ENCODE peak calls at places on chromosome 1, in four cellular contexts. One of them, this sample, is unnamed.

GRCh38 chr1:90730247-90731022 is 13.3 kb upstream of the BARHL2 start:
- DNase-seq in GM12892: no peak
- DNase-seq in Panc1: no peak
- DNase-seq in sigmoid colon: no peak
- DNase-seq in this sample: no peak

GRCh38 chr1:110196917-110197782 is 13.0 kb upstream of the KCNC4 start:
- DNase-seq in Panc1: no peak
- DNase-seq in sigmoid colon: no peak
- DNase-seq in GM12892: peak
- DNase-seq in this sample: peak

GRCh38 chr1:248849152-248849551 is 9.7 kb downstream of the ZNF692 start:
- DNase-seq in Panc1: no peak
- DNase-seq in sigmoid colon: peak
- DNase-seq in GM12892: no peak
- DNase-seq in this sample: no peak

GRCh38 chr1:8497196-8497878 is 179.4 kb downstream of the SLC45A1 start:
- DNase-seq in sigmoid colon: no peak
- DNase-seq in Panc1: peak
- DNase-seq in GM12892: no peak
- DNase-seq in this sample: no peak

GRCh38 chr1:67256291-67257172 is 51.1 kb upstream of the IL12RB2 start:
- DNase-seq in GM12892: no peak
- DNase-seq in Panc1: no peak
- DNase-seq in sigmoid colon: no peak
- DNase-seq in this sample: no peak

GRCh38 chr1:248924696-248925532 is 18.9 kb downstream of the PGBD2 start:
- DNase-seq in sigmoid colon: no peak
- DNase-seq in Panc1: peak
- DNase-seq in GM12892: peak
- DNase-seq in this sample: peak

GRCh38 chr1:53308512-53308911 is 19.4 kb downstream of the LRP8 start:
- DNase-seq in Panc1: no peak
- DNase-seq in sigmoid colon: no peak
- DNase-seq in GM12892: no peak
- DNase-seq in this sample: no peak

GRCh38 chr1:51303751-51304196 is 26.6 kb downstream of the TTC39A start:
- DNase-seq in sigmoid colon: peak
- DNase-seq in GM12892: no peak
- DNase-seq in Panc1: no peak
- DNase-seq in this sample: no peak

GRCh38 chr1:173253046-173253445 is 45.9 kb upstream of the TNFSF4 start:
- DNase-seq in Panc1: no peak
- DNase-seq in GM12892: no peak
- DNase-seq in sigmoid colon: no peak
- DNase-seq in this sample: no peak

GRCh38 chr1:235998812-235999211 is 66.1 kb downstream of the NID1 start:
- DNase-seq in GM12892: no peak
- DNase-seq in sigmoid colon: no peak
- DNase-seq in Panc1: no peak
- DNase-seq in this sample: no peak

GRCh38 chr1:21379571-21379970 is 60.4 kb upstream of the NBPF3 start:
- DNase-seq in GM12892: no peak
- DNase-seq in Panc1: no peak
- DNase-seq in sigmoid colon: no peak
- DNase-seq in this sample: no peak

GRCh38 chr1:35047188-35047858 is 15.6 kb upstream of the ZMYM6 start:
- DNase-seq in GM12892: no peak
- DNase-seq in sigmoid colon: no peak
- DNase-seq in Panc1: no peak
- DNase-seq in this sample: no peak

GRCh38 chr1:9439074-9439761 is 100.0 kb upstream of the SLC25A33 start:
- DNase-seq in GM12892: no peak
- DNase-seq in Panc1: no peak
- DNase-seq in sigmoid colon: no peak
- DNase-seq in this sample: peak

GRCh38 chr1:213264534-213264933 is 213.5 kb downstream of the RPS6KC1 start:
- DNase-seq in Panc1: no peak
- DNase-seq in GM12892: no peak
- DNase-seq in sigmoid colon: no peak
- DNase-seq in this sample: no peak

GRCh38 chr1:24910751-24911650 is 19.1 kb downstream of the RUNX3 start:
- DNase-seq in Panc1: no peak
- DNase-seq in sigmoid colon: no peak
- DNase-seq in GM12892: no peak
- DNase-seq in this sample: peak

GRCh38 chr1:28720376-28720775 is 16.4 kb upstream of the YTHDF2 start:
- DNase-seq in Panc1: no peak
- DNase-seq in sigmoid colon: no peak
- DNase-seq in GM12892: no peak
- DNase-seq in this sample: no peak

GRCh38 chr1:43453442-43454269 is at the start of gene HYI:
- DNase-seq in Panc1: peak
- DNase-seq in GM12892: peak
- DNase-seq in sigmoid colon: peak
- DNase-seq in this sample: no peak
- TF ChIP-seq POLR2AphosphoS5 in Panc1: peak
- TF ChIP-seq POLR2AphosphoS5 in GM12892: peak
- TF ChIP-seq POLR2AphosphoS5 in sigmoid colon: peak
- TF ChIP-seq POLR2AphosphoS5 in this sample: no peak

GRCh38 chr1:207088731-207089626 is at the start of gene C4BPB:
- DNase-seq in sigmoid colon: no peak
- DNase-seq in GM12892: no peak
- DNase-seq in Panc1: no peak
- DNase-seq in this sample: peak
- TF ChIP-seq POLR2AphosphoS5 in sigmoid colon: no peak
- TF ChIP-seq POLR2AphosphoS5 in GM12892: no peak
- TF ChIP-seq POLR2AphosphoS5 in Panc1: no peak
- TF ChIP-seq POLR2AphosphoS5 in this sample: peak

GRCh38 chr1:43325381-43325780 is 12.2 kb upstream of the MPL start:
- DNase-seq in Panc1: no peak
- DNase-seq in GM12892: no peak
- DNase-seq in sigmoid colon: no peak
- DNase-seq in this sample: no peak

GRCh38 chr1:43331688-43332087 is 5.9 kb upstream of the MPL start:
- DNase-seq in GM12892: no peak
- DNase-seq in Panc1: no peak
- DNase-seq in sigmoid colon: no peak
- DNase-seq in this sample: no peak

GRCh38 chr1:43327549-43328292 is 9.9 kb upstream of the MPL start:
- DNase-seq in sigmoid colon: no peak
- DNase-seq in GM12892: no peak
- DNase-seq in Panc1: no peak
- DNase-seq in this sample: no peak

GRCh38 chr1:43334453-43335205 is 3.0 kb upstream of the MPL start:
- DNase-seq in Panc1: no peak
- DNase-seq in GM12892: no peak
- DNase-seq in sigmoid colon: peak
- DNase-seq in this sample: no peak

DNA sequence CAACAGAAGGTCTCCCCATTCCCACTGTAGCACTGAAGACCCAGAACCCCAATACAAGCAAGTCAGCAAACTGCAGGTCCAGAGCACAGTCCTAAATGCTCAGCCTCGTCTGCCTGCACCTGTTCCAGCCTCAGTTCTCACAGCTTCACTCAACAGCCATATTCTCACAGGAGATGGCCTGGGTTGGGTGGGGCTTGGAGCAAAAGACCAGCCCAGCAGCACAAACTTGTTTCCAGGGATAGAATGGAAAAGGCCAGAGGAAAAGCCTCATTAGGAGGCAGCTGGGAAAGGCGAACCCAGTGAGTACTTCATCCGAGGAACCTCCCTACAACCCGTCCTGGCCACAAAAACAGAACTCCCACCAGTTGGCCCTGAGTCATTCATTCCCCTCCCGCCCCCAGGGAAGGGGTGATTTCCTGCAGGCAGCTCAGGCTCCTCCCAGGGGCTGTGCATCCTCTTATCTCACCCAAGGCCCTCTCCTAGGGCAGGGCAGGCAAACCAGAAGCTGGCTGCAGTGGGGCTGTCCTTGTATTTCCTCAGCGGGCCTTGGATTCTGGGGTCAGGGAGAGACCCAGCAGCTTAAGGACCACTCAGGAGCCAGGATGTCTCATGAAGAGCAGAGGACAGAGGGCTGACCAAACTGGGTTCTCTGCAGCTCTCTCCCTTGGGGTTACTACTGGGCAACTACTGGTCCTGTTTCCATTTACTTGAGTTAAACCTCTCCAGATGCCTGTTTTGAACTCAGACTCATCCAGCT is 7.4 kb upstream of the MPL start:
- DNase-seq in sigmoid colon: peak
- DNase-seq in GM12892: peak
- DNase-seq in Panc1: no peak
- DNase-seq in this sample: no peak
- TF ChIP-seq POLR2AphosphoS5 in sigmoid colon: no peak
- TF ChIP-seq POLR2AphosphoS5 in GM12892: no peak
- TF ChIP-seq POLR2AphosphoS5 in Panc1: no peak
- TF ChIP-seq POLR2AphosphoS5 in this sample: no peak

GRCh38 chr1:190244406-190244805 is 233.3 kb downstream of the BRINP3 start:
- DNase-seq in GM12892: no peak
- DNase-seq in Panc1: no peak
- DNase-seq in sigmoid colon: no peak
- DNase-seq in this sample: no peak
- TF ChIP-seq POLR2AphosphoS5 in GM12892: no peak
- TF ChIP-seq POLR2AphosphoS5 in Panc1: no peak
- TF ChIP-seq POLR2AphosphoS5 in sigmoid colon: no peak
- TF ChIP-seq POLR2AphosphoS5 in this sample: no peak

DNA sequence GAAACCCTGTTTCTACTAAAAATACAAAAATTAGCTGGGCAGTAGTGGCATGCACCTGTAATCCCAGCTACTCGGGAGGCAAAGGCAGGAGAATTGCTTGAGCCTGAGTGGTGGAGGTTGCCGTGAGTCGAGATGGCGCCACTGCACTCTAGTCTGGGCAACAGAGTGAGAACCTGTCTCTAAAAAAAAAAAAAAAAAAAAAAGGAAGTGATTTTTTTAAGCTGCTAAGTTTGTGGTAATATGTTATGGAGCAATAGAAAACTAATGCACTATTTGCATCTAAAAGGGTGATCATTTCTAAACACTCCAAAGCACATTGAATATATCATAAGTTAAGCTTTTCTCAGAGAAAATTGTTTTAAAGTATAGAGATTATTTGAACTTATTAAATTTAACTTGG is 244.8 kb upstream of the SPAG17 start:
- DNase-seq in sigmoid colon: no peak
- DNase-seq in GM12892: no peak
- DNase-seq in Panc1: no peak
- DNase-seq in this sample: no peak
- TF ChIP-seq POLR2AphosphoS5 in sigmoid colon: no peak
- TF ChIP-seq POLR2AphosphoS5 in GM12892: no peak
- TF ChIP-seq POLR2AphosphoS5 in Panc1: no peak
- TF ChIP-seq POLR2AphosphoS5 in this sample: no peak